ENCODE peak calls at places on chromosomes 7 and 10, in five cellular contexts. Y is IMR-90, F is neuronal stem cell, O is mesenchymal stem cell, H is mesendoderm. P is an unnamed sample.

GRCh38 chr10:96614515-96614914 is 27.7 kb upstream of the TM9SF3 start:
- DNase-seq in Y (peak), H (peak), O (peak), F (no peak), P (peak)

GRCh38 chr7:141133646-141134045 is 59.8 kb downstream of the TMEM178B start:
- DNase-seq in H (no peak), O (peak), Y (no peak), F (no peak), P (no peak)

GRCh38 chr10:101777085-101777856 is 1.4 kb upstream of the FGF8 start:
- DNase-seq in O (no peak), H (no peak), Y (no peak), F (no peak), P (no peak)

GRCh38 chr7:135147341-135147898 is 452 bp upstream of the TMEM140 start:
- DNase-seq in F (no peak), Y (peak), O (no peak), H (no peak), P (peak)

GRCh38 chr7:149778696-149779501 is 5.5 kb upstream of the ZNF467 start:
- DNase-seq in Y (no peak), F (no peak), H (no peak), O (no peak), P (no peak)

GRCh38 chr7:121449304-121449703 is 53.2 kb upstream of the FAM3C start:
- DNase-seq in F (no peak), H (no peak), Y (no peak), O (peak), P (peak)

GRCh38 chr10:86334515-86335085 is 32.0 kb downstream of the GRID1 start:
- DNase-seq in F (no peak), H (peak), O (no peak), Y (no peak), P (peak)

GRCh38 chr10:124911124-124912051 is 30.5 kb upstream of the ZRANB1 start:
- DNase-seq in O (peak), Y (peak), F (no peak), H (peak), P (no peak)

GRCh38 chr7:41457832-41458437 is 245.0 kb downstream of the INHBA start:
- DNase-seq in Y (no peak), O (no peak), H (no peak), F (no peak), P (no peak)

GRCh38 chr7:620052-620451 is 100.4 kb upstream of the PDGFA start:
- DNase-seq in F (no peak), Y (peak), H (peak), O (peak), P (no peak)

GRCh38 chr7:66790219-66790618 is 49.7 kb downstream of the RABGEF1 start:
- DNase-seq in F (no peak), H (no peak), Y (no peak), O (no peak), P (no peak)

GRCh38 chr7:17725761-17726160 is 214.5 kb downstream of the SNX13 start:
- DNase-seq in F (no peak), H (no peak), O (peak), Y (no peak), P (no peak)

GRCh38 chr7:144069511-144069910 is at the start of gene OR2A25:
- DNase-seq in H (no peak), Y (no peak), O (no peak), F (no peak), P (no peak)

GRCh38 chr10:81894616-81895015 is 19.6 kb downstream of the NRG3 start:
- DNase-seq in Y (no peak), F (no peak), O (no peak), H (no peak), P (no peak)

GRCh38 chr10:128281343-128281742 is 155.1 kb upstream of the MKI67 start:
- DNase-seq in O (no peak), H (no peak), Y (no peak), F (no peak), P (no peak)

GRCh38 chr7:139737221-139738100 is 40.3 kb downstream of the HIPK2 start:
- DNase-seq in F (no peak), H (no peak), Y (peak), O (peak), P (no peak)

GRCh38 chr7:5557920-5558401 is 134.3 kb upstream of the TNRC18 start:
- DNase-seq in F (no peak), H (no peak), Y (peak), O (peak), P (peak)

GRCh38 chr10:43217563-43218205 is 49.2 kb downstream of the RASGEF1A start:
- DNase-seq in H (no peak), Y (no peak), O (no peak), F (no peak), P (peak)
- H4K8ac ChIP-seq in H (no peak), Y (no peak), O (no peak), F (no peak), P (no peak)

GRCh38 chr7:2299131-2299829 is 15.0 kb downstream of the SNX8 start:
- DNase-seq in Y (peak), F (no peak), H (no peak), O (peak), P (peak)
- H3K23ac ChIP-seq in Y (peak), F (no peak), H (no peak), O (no peak), P (no peak)

DNA sequence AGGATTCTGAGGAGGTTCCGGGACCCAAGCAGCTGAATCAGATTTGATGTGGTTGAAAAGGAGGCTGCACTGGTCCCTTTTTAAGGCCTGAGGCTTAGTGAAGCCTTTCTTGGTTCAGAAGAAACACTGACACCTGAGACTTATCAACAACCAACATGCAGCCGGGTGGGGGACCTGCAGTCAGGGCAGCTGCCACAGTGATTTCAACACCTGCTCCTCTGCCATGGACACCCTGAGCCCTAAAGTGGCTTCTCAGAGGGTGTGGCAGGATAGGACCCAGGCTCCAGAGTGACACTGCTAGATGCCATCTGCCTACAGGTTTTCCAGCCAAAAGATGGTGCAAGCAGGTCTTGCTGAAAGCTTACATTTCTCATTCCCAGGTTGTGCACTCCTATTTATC is 99.3 kb downstream of the COL13A1 start:
- DNase-seq in Y (no peak), O (peak), F (no peak), H (no peak), P (no peak)
- H4K8ac ChIP-seq in Y (no peak), O (no peak), F (no peak), H (no peak), P (no peak)

DNA sequence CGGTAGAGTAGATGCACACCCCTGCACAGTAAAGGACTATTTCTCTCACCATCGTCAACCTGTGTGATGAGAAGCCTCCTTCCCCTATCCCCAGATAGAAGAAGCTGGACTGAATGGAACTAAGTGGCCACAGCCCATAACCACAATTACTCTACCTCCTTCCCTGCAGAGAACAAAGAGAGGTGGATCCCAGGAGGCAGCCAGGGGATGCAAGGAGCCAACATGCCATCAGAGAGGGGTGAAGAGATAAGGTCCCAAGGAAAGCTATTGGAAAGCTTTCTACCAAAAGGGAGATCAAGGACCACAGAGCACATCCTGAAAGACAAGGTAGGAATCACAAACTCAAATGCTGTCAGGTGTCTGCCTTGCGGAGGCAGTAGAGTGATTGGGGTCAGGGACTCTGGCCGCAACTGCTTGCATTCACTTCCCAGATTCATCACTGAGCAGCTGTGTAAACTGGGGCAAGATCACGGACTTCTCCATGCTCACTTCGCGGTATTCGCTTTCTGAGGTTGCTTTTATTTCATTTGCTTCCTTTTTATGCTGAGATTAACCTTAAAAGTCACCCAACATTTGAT is 81.6 kb upstream of the MYO3A start:
- DNase-seq in F (no peak), O (no peak), H (peak), Y (no peak), P (no peak)
- H3K23ac ChIP-seq in F (no peak), O (no peak), H (no peak), Y (no peak), P (no peak)